ENCODE peak calls at places on chromosomes 13 and 19, in nine cellular contexts. One of them, this sample, is unnamed.

GRCh38 chr13:28494861-28495585 is at the start of gene FLT1:
- DNase-seq in choroid plexus epithelial cell: no peak
- DNase-seq in fibroblast of lung: peak; percentile 32
- DNase-seq in CD8-positive, alpha-beta T cell: no peak
- DNase-seq in Caco-2: no peak
- DNase-seq in astrocyte of the spinal cord: no peak
- DNase-seq in AG09309: no peak
- DNase-seq in fibroblast of mammary gland: no peak
- DNase-seq in endodermal cell: peak; percentile 92
- DNase-seq in this sample: peak; percentile 31

GRCh38 chr13:25372275-25373081 is 704 bp downstream of the ATP8A2 start:
- DNase-seq in endodermal cell: peak; percentile 79
- DNase-seq in fibroblast of lung: no peak
- DNase-seq in Caco-2: no peak
- DNase-seq in fibroblast of mammary gland: no peak
- DNase-seq in AG09309: no peak
- DNase-seq in choroid plexus epithelial cell: no peak
- DNase-seq in astrocyte of the spinal cord: no peak
- DNase-seq in CD8-positive, alpha-beta T cell: no peak
- DNase-seq in this sample: no peak

GRCh38 chr13:101447852-101448251 is 4.6 kb upstream of the ITGBL1 start:
- DNase-seq in CD8-positive, alpha-beta T cell: no peak
- DNase-seq in fibroblast of lung: peak; percentile 36
- DNase-seq in AG09309: no peak
- DNase-seq in Caco-2: no peak
- DNase-seq in choroid plexus epithelial cell: peak; percentile 31
- DNase-seq in endodermal cell: no peak
- DNase-seq in astrocyte of the spinal cord: peak; percentile 30
- DNase-seq in fibroblast of mammary gland: peak; percentile 28
- DNase-seq in this sample: no peak

GRCh38 chr19:39112338-39112890 is 13.2 kb upstream of the PAK4 start:
- DNase-seq in fibroblast of lung: peak; percentile 51
- DNase-seq in astrocyte of the spinal cord: no peak
- DNase-seq in fibroblast of mammary gland: peak; percentile 23
- DNase-seq in choroid plexus epithelial cell: no peak
- DNase-seq in Caco-2: no peak
- DNase-seq in endodermal cell: no peak
- DNase-seq in AG09309: no peak
- DNase-seq in CD8-positive, alpha-beta T cell: no peak
- DNase-seq in this sample: peak; percentile 54

GRCh38 chr19:16032509-16033135 is 43.7 kb upstream of the TPM4 start:
- DNase-seq in Caco-2: no peak
- DNase-seq in AG09309: no peak
- DNase-seq in astrocyte of the spinal cord: no peak
- DNase-seq in choroid plexus epithelial cell: no peak
- DNase-seq in endodermal cell: peak; percentile 26
- DNase-seq in fibroblast of lung: no peak
- DNase-seq in CD8-positive, alpha-beta T cell: no peak
- DNase-seq in fibroblast of mammary gland: no peak
- DNase-seq in this sample: no peak

GRCh38 chr19:50838239-50838638 is 4.9 kb upstream of the KLK15 start:
- DNase-seq in choroid plexus epithelial cell: peak; percentile 5
- DNase-seq in endodermal cell: peak; percentile 67
- DNase-seq in fibroblast of lung: no peak
- DNase-seq in astrocyte of the spinal cord: no peak
- DNase-seq in Caco-2: no peak
- DNase-seq in CD8-positive, alpha-beta T cell: no peak
- DNase-seq in fibroblast of mammary gland: no peak
- DNase-seq in AG09309: no peak
- DNase-seq in this sample: no peak

GRCh38 chr19:47106819-47107200 is 6.8 kb downstream of the ZC3H4 start:
- DNase-seq in fibroblast of lung: peak; percentile 58
- DNase-seq in AG09309: no peak
- DNase-seq in astrocyte of the spinal cord: peak; percentile 33
- DNase-seq in endodermal cell: no peak
- DNase-seq in Caco-2: no peak
- DNase-seq in choroid plexus epithelial cell: peak; percentile 43
- DNase-seq in fibroblast of mammary gland: peak; percentile 84
- DNase-seq in CD8-positive, alpha-beta T cell: no peak
- DNase-seq in this sample: no peak

GRCh38 chr19:4369109-4369887 is 25.9 kb downstream of the MPND start:
- DNase-seq in CD8-positive, alpha-beta T cell: peak; percentile 70
- DNase-seq in Caco-2: no peak
- DNase-seq in endodermal cell: peak; percentile 86
- DNase-seq in AG09309: no peak
- DNase-seq in fibroblast of mammary gland: peak; percentile 47
- DNase-seq in astrocyte of the spinal cord: peak; percentile 35
- DNase-seq in fibroblast of lung: peak; percentile 56
- DNase-seq in choroid plexus epithelial cell: no peak
- DNase-seq in this sample: peak; percentile 39

GRCh38 chr13:95643471-95643813 is 1.1 kb downstream of the DZIP1 start:
- DNase-seq in CD8-positive, alpha-beta T cell: no peak
- DNase-seq in endodermal cell: peak; percentile 71
- DNase-seq in astrocyte of the spinal cord: peak; percentile 57
- DNase-seq in fibroblast of lung: peak; percentile 56
- DNase-seq in fibroblast of mammary gland: peak; percentile 54
- DNase-seq in Caco-2: no peak
- DNase-seq in AG09309: no peak
- DNase-seq in choroid plexus epithelial cell: peak; percentile 63
- DNase-seq in this sample: no peak

GRCh38 chr19:36106441-36106840 is 4.5 kb upstream of the OVOL3 start:
- DNase-seq in CD8-positive, alpha-beta T cell: no peak
- DNase-seq in endodermal cell: no peak
- DNase-seq in choroid plexus epithelial cell: no peak
- DNase-seq in fibroblast of mammary gland: no peak
- DNase-seq in astrocyte of the spinal cord: no peak
- DNase-seq in Caco-2: no peak
- DNase-seq in fibroblast of lung: no peak
- DNase-seq in AG09309: no peak
- DNase-seq in this sample: no peak

GRCh38 chr13:109569938-109570711 is 216.3 kb downstream of the IRS2 start:
- DNase-seq in astrocyte of the spinal cord: no peak
- DNase-seq in choroid plexus epithelial cell: peak; percentile 16
- DNase-seq in CD8-positive, alpha-beta T cell: peak; percentile 39
- DNase-seq in AG09309: no peak
- DNase-seq in Caco-2: no peak
- DNase-seq in fibroblast of lung: no peak
- DNase-seq in endodermal cell: no peak
- DNase-seq in fibroblast of mammary gland: no peak
- DNase-seq in this sample: no peak

GRCh38 chr13:35767256-35767981 is 290.9 kb upstream of the MAB21L1 start:
- DNase-seq in fibroblast of lung: no peak
- DNase-seq in choroid plexus epithelial cell: no peak
- DNase-seq in endodermal cell: no peak
- DNase-seq in fibroblast of mammary gland: no peak
- DNase-seq in AG09309: no peak
- DNase-seq in CD8-positive, alpha-beta T cell: no peak
- DNase-seq in astrocyte of the spinal cord: no peak
- DNase-seq in Caco-2: no peak
- DNase-seq in this sample: no peak

GRCh38 chr13:21055016-21055415 is 6.4 kb downstream of the LATS2 start:
- DNase-seq in astrocyte of the spinal cord: no peak
- DNase-seq in CD8-positive, alpha-beta T cell: no peak
- DNase-seq in endodermal cell: no peak
- DNase-seq in AG09309: no peak
- DNase-seq in fibroblast of mammary gland: no peak
- DNase-seq in Caco-2: no peak
- DNase-seq in choroid plexus epithelial cell: no peak
- DNase-seq in fibroblast of lung: peak; percentile 45
- DNase-seq in this sample: no peak

GRCh38 chr13:48496796-48497195 is 36.1 kb downstream of the RCBTB2 start:
- DNase-seq in fibroblast of lung: no peak
- DNase-seq in fibroblast of mammary gland: no peak
- DNase-seq in Caco-2: no peak
- DNase-seq in endodermal cell: no peak
- DNase-seq in AG09309: no peak
- DNase-seq in choroid plexus epithelial cell: no peak
- DNase-seq in astrocyte of the spinal cord: no peak
- DNase-seq in CD8-positive, alpha-beta T cell: no peak
- DNase-seq in this sample: no peak

GRCh38 chr13:20431080-20431479 is 94.6 kb downstream of the CRYL1 start:
- DNase-seq in fibroblast of mammary gland: no peak
- DNase-seq in endodermal cell: no peak
- DNase-seq in fibroblast of lung: no peak
- DNase-seq in astrocyte of the spinal cord: no peak
- DNase-seq in CD8-positive, alpha-beta T cell: no peak
- DNase-seq in AG09309: no peak
- DNase-seq in Caco-2: no peak
- DNase-seq in choroid plexus epithelial cell: no peak
- DNase-seq in this sample: no peak

GRCh38 chr13:113442354-113442984 is 10.8 kb downstream of the ADPRHL1 start:
- DNase-seq in fibroblast of mammary gland: no peak
- DNase-seq in AG09309: no peak
- DNase-seq in choroid plexus epithelial cell: no peak
- DNase-seq in Caco-2: no peak
- DNase-seq in astrocyte of the spinal cord: no peak
- DNase-seq in fibroblast of lung: no peak
- DNase-seq in CD8-positive, alpha-beta T cell: no peak
- DNase-seq in endodermal cell: no peak
- DNase-seq in this sample: no peak

DNA sequence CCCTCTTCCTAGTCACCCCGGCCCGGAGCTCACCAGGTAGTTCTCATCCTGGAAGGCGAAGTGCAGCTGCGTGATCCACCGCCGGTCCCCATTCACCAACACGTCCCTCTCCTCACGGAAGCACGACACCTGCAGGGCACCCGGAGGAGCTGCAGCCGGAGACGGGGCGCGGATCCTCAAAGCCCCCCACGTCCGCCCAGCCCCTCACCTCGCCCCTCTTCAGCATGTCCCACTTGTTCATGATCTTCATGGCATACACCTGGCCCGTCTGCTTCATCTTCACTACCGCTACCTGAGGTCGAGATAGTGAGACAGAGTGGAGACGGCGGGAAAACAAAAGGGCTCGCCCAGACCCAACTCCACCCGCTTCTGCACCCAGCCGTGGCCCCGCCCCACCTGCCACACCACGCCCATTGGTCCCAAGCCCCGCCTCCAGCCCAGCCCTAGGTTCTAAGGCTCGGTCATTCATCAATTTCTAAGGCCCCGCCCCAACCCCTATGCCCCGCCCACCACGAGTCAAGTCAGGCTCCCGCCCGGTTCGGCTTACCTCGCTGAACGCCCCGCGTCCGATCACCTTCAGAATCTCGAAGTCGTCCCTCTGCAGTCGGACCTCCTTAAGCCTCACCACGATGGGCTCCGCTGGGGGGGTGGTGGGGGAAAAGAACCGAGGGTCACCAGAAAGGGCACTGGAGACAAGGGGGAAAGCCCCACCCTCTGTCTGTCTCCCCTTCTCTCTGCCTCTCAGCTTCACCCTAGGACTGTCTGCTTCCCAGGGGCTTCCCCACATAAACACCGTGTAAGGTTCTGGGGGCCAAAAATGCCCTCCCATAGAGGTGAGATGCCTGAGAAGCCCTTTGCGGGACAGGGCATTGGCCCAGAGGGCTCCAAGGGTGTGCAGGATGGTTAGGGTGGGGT is 2.8 kb downstream of the DMPK start:
- DNase-seq in astrocyte of the spinal cord: peak; percentile 47
- DNase-seq in AG09309: no peak
- DNase-seq in CD8-positive, alpha-beta T cell: peak; percentile 72
- DNase-seq in fibroblast of mammary gland: peak; percentile 53
- DNase-seq in endodermal cell: peak; percentile 100
- DNase-seq in choroid plexus epithelial cell: peak; percentile 52
- DNase-seq in fibroblast of lung: peak; percentile 30
- DNase-seq in Caco-2: peak; percentile 95
- DNase-seq in this sample: peak; percentile 63
- TF ChIP-seq CTCF in astrocyte of the spinal cord: peak; percentile 57
- TF ChIP-seq CTCF in AG09309: no peak
- TF ChIP-seq CTCF in CD8-positive, alpha-beta T cell: peak; percentile 67
- TF ChIP-seq CTCF in fibroblast of mammary gland: peak; percentile 8
- TF ChIP-seq CTCF in endodermal cell: peak; percentile 90
- TF ChIP-seq CTCF in choroid plexus epithelial cell: peak; percentile 58
- TF ChIP-seq CTCF in fibroblast of lung: peak; percentile 24
- TF ChIP-seq CTCF in Caco-2: peak; percentile 86
- TF ChIP-seq CTCF in this sample: no peak

GRCh38 chr19:48123907-48124675 is 13.5 kb upstream of the PLA2G4C start:
- DNase-seq in fibroblast of mammary gland: peak; percentile 90
- DNase-seq in CD8-positive, alpha-beta T cell: no peak
- DNase-seq in Caco-2: peak; percentile 64
- DNase-seq in astrocyte of the spinal cord: peak; percentile 81
- DNase-seq in fibroblast of lung: peak; percentile 91
- DNase-seq in endodermal cell: no peak
- DNase-seq in choroid plexus epithelial cell: peak; percentile 31
- DNase-seq in AG09309: peak; percentile 42
- DNase-seq in this sample: no peak
- TF ChIP-seq CTCF in fibroblast of mammary gland: peak; percentile 31
- TF ChIP-seq CTCF in CD8-positive, alpha-beta T cell: no peak
- TF ChIP-seq CTCF in Caco-2: peak; percentile 15
- TF ChIP-seq CTCF in astrocyte of the spinal cord: peak; percentile 33
- TF ChIP-seq CTCF in fibroblast of lung: no peak
- TF ChIP-seq CTCF in endodermal cell: peak; percentile 43
- TF ChIP-seq CTCF in choroid plexus epithelial cell: peak; percentile 35
- TF ChIP-seq CTCF in AG09309: peak; percentile 33
- TF ChIP-seq CTCF in this sample: no peak

DNA sequence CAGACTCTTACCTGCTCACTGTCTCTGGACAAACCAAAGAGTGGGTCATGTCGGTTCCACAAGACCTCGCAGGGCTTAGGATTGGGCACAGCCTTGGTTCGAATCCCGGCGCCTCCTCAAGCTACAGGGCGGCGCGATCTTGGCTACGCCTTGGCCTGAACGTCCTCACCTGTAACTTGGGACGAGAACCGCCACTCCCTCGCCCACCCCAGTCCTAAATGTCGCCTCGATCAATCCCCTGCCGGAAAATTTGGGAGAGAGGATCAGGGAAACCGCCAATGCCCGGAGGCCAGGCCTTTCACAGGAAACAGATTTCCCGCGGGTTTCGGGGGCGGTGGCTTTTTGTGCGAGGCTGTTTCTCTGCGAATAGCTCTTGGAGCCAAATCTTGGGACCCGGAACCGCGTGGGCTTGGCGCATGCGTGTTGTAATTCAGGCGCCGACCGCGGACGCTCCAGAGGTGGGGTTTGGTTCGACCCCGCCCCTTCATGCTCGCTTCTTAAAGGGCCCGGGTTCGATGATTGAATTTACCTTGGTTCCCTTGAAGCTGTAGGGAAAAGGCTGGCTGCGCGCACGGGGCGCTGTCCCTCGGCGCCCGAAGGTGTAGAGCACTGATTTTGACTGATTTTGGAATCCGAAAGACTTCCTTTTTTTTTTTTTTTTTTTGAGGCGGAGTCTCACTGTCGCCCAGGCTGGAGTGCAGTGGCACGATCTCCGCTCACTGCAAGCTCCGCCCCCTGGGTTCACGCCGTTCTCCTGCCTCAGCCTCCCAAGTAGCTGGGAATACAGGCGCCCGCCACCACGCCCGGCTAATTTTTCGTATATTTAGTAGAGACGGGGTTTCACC is at the start of gene NR2C2AP:
- DNase-seq in AG09309: peak; percentile 51
- DNase-seq in fibroblast of lung: peak; percentile 79
- DNase-seq in endodermal cell: peak; percentile 93
- DNase-seq in astrocyte of the spinal cord: peak; percentile 87
- DNase-seq in Caco-2: peak; percentile 92
- DNase-seq in fibroblast of mammary gland: peak; percentile 89
- DNase-seq in CD8-positive, alpha-beta T cell: peak; percentile 93
- DNase-seq in choroid plexus epithelial cell: peak; percentile 94
- DNase-seq in this sample: peak; percentile 85
- TF ChIP-seq CTCF in AG09309: no peak
- TF ChIP-seq CTCF in fibroblast of lung: no peak
- TF ChIP-seq CTCF in endodermal cell: no peak
- TF ChIP-seq CTCF in astrocyte of the spinal cord: no peak
- TF ChIP-seq CTCF in Caco-2: no peak
- TF ChIP-seq CTCF in fibroblast of mammary gland: no peak
- TF ChIP-seq CTCF in CD8-positive, alpha-beta T cell: no peak
- TF ChIP-seq CTCF in choroid plexus epithelial cell: no peak
- TF ChIP-seq CTCF in this sample: no peak

GRCh38 chr13:39524795-39525194 is 78.2 kb downstream of the LHFPL6 start:
- DNase-seq in fibroblast of mammary gland: no peak
- DNase-seq in CD8-positive, alpha-beta T cell: no peak
- DNase-seq in AG09309: no peak
- DNase-seq in astrocyte of the spinal cord: no peak
- DNase-seq in endodermal cell: no peak
- DNase-seq in choroid plexus epithelial cell: no peak
- DNase-seq in fibroblast of lung: no peak
- DNase-seq in Caco-2: no peak
- DNase-seq in this sample: no peak
- TF ChIP-seq CTCF in fibroblast of mammary gland: no peak
- TF ChIP-seq CTCF in CD8-positive, alpha-beta T cell: no peak
- TF ChIP-seq CTCF in AG09309: no peak
- TF ChIP-seq CTCF in astrocyte of the spinal cord: no peak
- TF ChIP-seq CTCF in endodermal cell: no peak
- TF ChIP-seq CTCF in choroid plexus epithelial cell: no peak
- TF ChIP-seq CTCF in fibroblast of lung: no peak
- TF ChIP-seq CTCF in Caco-2: no peak
- TF ChIP-seq CTCF in this sample: no peak